ENCODE peak calls at places on chromosomes 13 and 19, in six cellular contexts. R, M, D, U, Y and G are unnamed samples.
A peak's percentile ranks its signal among the peaks of the same experiment; 100 is the strongest.

GRCh38 chr13:43611631-43612416 is 174.9 kb downstream of the ENOX1 start:
- DNase-seq in U (no peak), M (no peak), D (no peak), Y (no peak), R (no peak), G (no peak)

GRCh38 chr19:16509141-16510061 is 13.2 kb downstream of the C19orf44 start:
- DNase-seq in D (peak; percentile 26), R (no peak), U (no peak), Y (peak; percentile 71), M (no peak), G (no peak)

GRCh38 chr19:34155686-34156085 is 16.6 kb upstream of the LSM14A start:
- DNase-seq in U (peak; percentile 29), Y (no peak), D (no peak), R (no peak), M (no peak), G (no peak)

GRCh38 chr19:41744850-41745249 is 10.5 kb upstream of the CEACAM6 start:
- DNase-seq in R (no peak), U (no peak), Y (no peak), D (no peak), M (no peak), G (no peak)

GRCh38 chr13:59437902-59438301 is 725.8 kb downstream of the DIAPH3 start:
- DNase-seq in D (no peak), U (no peak), Y (no peak), M (no peak), R (no peak), G (no peak)

GRCh38 chr19:57888494-57889231 is at the start of gene ZNF814:
- DNase-seq in U (peak; percentile 19), M (peak; percentile 87), R (peak; percentile 66), Y (peak; percentile 46), D (peak; percentile 93), G (peak; percentile 81)

GRCh38 chr13:107680115-107680514 is 535.2 kb downstream of the LIG4 start:
- DNase-seq in R (no peak), D (no peak), Y (no peak), U (no peak), M (no peak), G (no peak)

GRCh38 chr19:13887039-13887438 is 10.1 kb downstream of the NANOS3 start:
- DNase-seq in D (no peak), R (no peak), M (no peak), Y (no peak), U (no peak), G (no peak)

GRCh38 chr13:106143930-106144709 is 391.3 kb downstream of the EFNB2 start:
- DNase-seq in R (no peak), U (no peak), Y (no peak), M (no peak), D (peak; percentile 62), G (no peak)

GRCh38 chr13:64305246-64305645 is 2889.6 kb upstream of the PCDH20 start:
- DNase-seq in Y (no peak), D (no peak), R (no peak), M (no peak), U (peak; percentile 23), G (no peak)

GRCh38 chr19:29285878-29286277 is 72.9 kb upstream of the UQCRFS1 start:
- DNase-seq in U (no peak), D (no peak), M (no peak), Y (no peak), R (no peak), G (no peak)

GRCh38 chr19:18304496-18305312 is 18.2 kb downstream of the LSM4 start:
- DNase-seq in U (peak; percentile 67), R (peak; percentile 79), M (peak; percentile 94), D (peak; percentile 79), Y (peak; percentile 77), G (peak; percentile 81)

GRCh38 chr13:30847697-30848307 is 58.3 kb upstream of the MEDAG start:
- DNase-seq in M (no peak), R (no peak), Y (no peak), D (peak; percentile 23), U (peak; percentile 100), G (no peak)